ENCODE peak calls at places on chromosomes 1 and 21, in ten cellular contexts. One of them, this sample, is unnamed.

GRCh38 chr1:204702552-204703270 is 17.2 kb upstream of the LRRN2 start:
- DNase-seq in neural progenitor cell: no peak
- DNase-seq in H54: no peak
- DNase-seq in endodermal cell: no peak
- DNase-seq in testis: no peak
- DNase-seq in activated naive CD4-positive, alpha-beta T cell treated with anti-CD3 and anti-CD28 coated beads, Interleukin-2, amount 50 U/mL, for 16 hours: no peak
- DNase-seq in amygdala: no peak
- DNase-seq in left ventricle myocardium inferior: no peak
- DNase-seq in progenitor cell of endocrine pancreas: no peak
- DNase-seq in NCI-H1092 treated with DMSO at 0.1 percent for 48 hours: no peak
- DNase-seq in this sample: no peak

GRCh38 chr1:29247874-29248273 is 11.6 kb downstream of the PTPRU start:
- DNase-seq in neural progenitor cell: no peak
- DNase-seq in H54: no peak
- DNase-seq in endodermal cell: peak; percentile 34
- DNase-seq in testis: no peak
- DNase-seq in activated naive CD4-positive, alpha-beta T cell treated with anti-CD3 and anti-CD28 coated beads, Interleukin-2, amount 50 U/mL, for 16 hours: no peak
- DNase-seq in amygdala: no peak
- DNase-seq in left ventricle myocardium inferior: no peak
- DNase-seq in progenitor cell of endocrine pancreas: no peak
- DNase-seq in NCI-H1092 treated with DMSO at 0.1 percent for 48 hours: no peak
- DNase-seq in this sample: no peak

GRCh38 chr1:117087686-117088085 is 27.6 kb downstream of the TTF2 start:
- DNase-seq in neural progenitor cell: no peak
- DNase-seq in H54: no peak
- DNase-seq in endodermal cell: no peak
- DNase-seq in testis: no peak
- DNase-seq in activated naive CD4-positive, alpha-beta T cell treated with anti-CD3 and anti-CD28 coated beads, Interleukin-2, amount 50 U/mL, for 16 hours: no peak
- DNase-seq in amygdala: no peak
- DNase-seq in left ventricle myocardium inferior: no peak
- DNase-seq in progenitor cell of endocrine pancreas: no peak
- DNase-seq in NCI-H1092 treated with DMSO at 0.1 percent for 48 hours: no peak
- DNase-seq in this sample: no peak

GRCh38 chr21:35559881-35560280 is 500.4 kb downstream of the SETD4 start:
- DNase-seq in neural progenitor cell: no peak
- DNase-seq in H54: no peak
- DNase-seq in endodermal cell: no peak
- DNase-seq in testis: no peak
- DNase-seq in activated naive CD4-positive, alpha-beta T cell treated with anti-CD3 and anti-CD28 coated beads, Interleukin-2, amount 50 U/mL, for 16 hours: no peak
- DNase-seq in amygdala: no peak
- DNase-seq in left ventricle myocardium inferior: no peak
- DNase-seq in progenitor cell of endocrine pancreas: no peak
- DNase-seq in NCI-H1092 treated with DMSO at 0.1 percent for 48 hours: no peak
- DNase-seq in this sample: no peak

GRCh38 chr1:54480201-54480848 is 67.7 kb upstream of the ACOT11 start:
- DNase-seq in neural progenitor cell: peak; percentile 52
- DNase-seq in H54: no peak
- DNase-seq in endodermal cell: peak; percentile 78
- DNase-seq in testis: peak; percentile 61
- DNase-seq in activated naive CD4-positive, alpha-beta T cell treated with anti-CD3 and anti-CD28 coated beads, Interleukin-2, amount 50 U/mL, for 16 hours: no peak
- DNase-seq in amygdala: no peak
- DNase-seq in left ventricle myocardium inferior: no peak
- DNase-seq in progenitor cell of endocrine pancreas: no peak
- DNase-seq in NCI-H1092 treated with DMSO at 0.1 percent for 48 hours: no peak
- DNase-seq in this sample: no peak

GRCh38 chr1:46081206-46081605 is 51.2 kb downstream of the PIK3R3 start:
- DNase-seq in neural progenitor cell: no peak
- DNase-seq in H54: no peak
- DNase-seq in endodermal cell: no peak
- DNase-seq in testis: no peak
- DNase-seq in activated naive CD4-positive, alpha-beta T cell treated with anti-CD3 and anti-CD28 coated beads, Interleukin-2, amount 50 U/mL, for 16 hours: no peak
- DNase-seq in amygdala: no peak
- DNase-seq in left ventricle myocardium inferior: peak; percentile 19
- DNase-seq in progenitor cell of endocrine pancreas: no peak
- DNase-seq in NCI-H1092 treated with DMSO at 0.1 percent for 48 hours: no peak
- DNase-seq in this sample: no peak

GRCh38 chr1:173148538-173148937 is 58.6 kb downstream of the TNFSF4 start:
- DNase-seq in neural progenitor cell: no peak
- DNase-seq in H54: no peak
- DNase-seq in endodermal cell: no peak
- DNase-seq in testis: no peak
- DNase-seq in activated naive CD4-positive, alpha-beta T cell treated with anti-CD3 and anti-CD28 coated beads, Interleukin-2, amount 50 U/mL, for 16 hours: no peak
- DNase-seq in amygdala: no peak
- DNase-seq in left ventricle myocardium inferior: no peak
- DNase-seq in progenitor cell of endocrine pancreas: no peak
- DNase-seq in NCI-H1092 treated with DMSO at 0.1 percent for 48 hours: no peak
- DNase-seq in this sample: no peak

GRCh38 chr1:172746091-172746949 is 87.4 kb downstream of the FASLG start:
- DNase-seq in neural progenitor cell: no peak
- DNase-seq in H54: peak; percentile 55
- DNase-seq in endodermal cell: no peak
- DNase-seq in testis: no peak
- DNase-seq in activated naive CD4-positive, alpha-beta T cell treated with anti-CD3 and anti-CD28 coated beads, Interleukin-2, amount 50 U/mL, for 16 hours: no peak
- DNase-seq in amygdala: no peak
- DNase-seq in left ventricle myocardium inferior: no peak
- DNase-seq in progenitor cell of endocrine pancreas: no peak
- DNase-seq in NCI-H1092 treated with DMSO at 0.1 percent for 48 hours: no peak
- DNase-seq in this sample: peak; percentile 95

GRCh38 chr1:37037675-37038074 is 3.4 kb upstream of the GRIK3 start:
- DNase-seq in neural progenitor cell: peak; percentile 80
- DNase-seq in H54: no peak
- DNase-seq in endodermal cell: peak; percentile 56
- DNase-seq in testis: no peak
- DNase-seq in activated naive CD4-positive, alpha-beta T cell treated with anti-CD3 and anti-CD28 coated beads, Interleukin-2, amount 50 U/mL, for 16 hours: no peak
- DNase-seq in amygdala: no peak
- DNase-seq in left ventricle myocardium inferior: no peak
- DNase-seq in progenitor cell of endocrine pancreas: no peak
- DNase-seq in NCI-H1092 treated with DMSO at 0.1 percent for 48 hours: peak; percentile 94
- DNase-seq in this sample: no peak

GRCh38 chr1:19809044-19809750 is 5.9 kb downstream of the RNF186 start:
- DNase-seq in neural progenitor cell: peak; percentile 28
- DNase-seq in H54: no peak
- DNase-seq in endodermal cell: peak; percentile 68
- DNase-seq in testis: no peak
- DNase-seq in activated naive CD4-positive, alpha-beta T cell treated with anti-CD3 and anti-CD28 coated beads, Interleukin-2, amount 50 U/mL, for 16 hours: no peak
- DNase-seq in amygdala: no peak
- DNase-seq in left ventricle myocardium inferior: no peak
- DNase-seq in progenitor cell of endocrine pancreas: no peak
- DNase-seq in NCI-H1092 treated with DMSO at 0.1 percent for 48 hours: no peak
- DNase-seq in this sample: no peak